ENCODE peak calls at places on chromosomes 6 and 20, in four cellular contexts. B is SK-N-SH, I is fibroblast of lung, K is DND-41. M is an unnamed sample.

GRCh38 chr20:17938889-17939619 is 29.5 kb downstream of the SNX5 start:
- DNase-seq in K (peak; percentile 75), I (peak; percentile 70), B (peak; percentile 80), M (peak; percentile 95)

GRCh38 chr6:131400054-131400781 is 172.8 kb upstream of the ARG1 start:
- DNase-seq in K (no peak), I (peak; percentile 83), B (no peak), M (no peak)

GRCh38 chr20:45964024-45964423 is 8.0 kb downstream of the ZNF335 start:
- DNase-seq in I (no peak), B (no peak), K (no peak), M (no peak)

GRCh38 chr6:139473239-139473701 is 98.8 kb upstream of the CITED2 start:
- DNase-seq in B (no peak), I (peak; percentile 16), K (no peak), M (peak; percentile 68)

GRCh38 chr6:28522594-28523557 is 2.8 kb upstream of the GPX5 start:
- DNase-seq in K (peak; percentile 49), I (no peak), B (no peak), M (peak; percentile 70)

GRCh38 chr6:121733216-121733615 is 297.8 kb downstream of the GJA1 start:
- DNase-seq in I (peak; percentile 34), B (no peak), K (no peak), M (no peak)

GRCh38 chr6:82045965-82046756 is 201.4 kb downstream of the IBTK start:
- DNase-seq in B (no peak), I (peak; percentile 78), K (no peak), M (no peak)

GRCh38 chr20:62165762-62166399 is 16.9 kb upstream of the MTG2 start:
- DNase-seq in B (no peak), I (peak; percentile 37), K (no peak), M (no peak)

GRCh38 chr20:58874469-58874868 is 22.0 kb downstream of the GNAS start:
- DNase-seq in B (no peak), I (no peak), K (no peak), M (no peak)

GRCh38 chr6:95576621-95577316 is 566 bp upstream of the MANEA start:
- DNase-seq in I (peak; percentile 41), K (no peak), B (no peak), M (no peak)

GRCh38 chr20:57089701-57090144 is 176.7 kb downstream of the BMP7 start:
- DNase-seq in B (peak; percentile 92), K (peak; percentile 76), I (peak; percentile 18), M (peak; percentile 96)

GRCh38 chr6:16697437-16698162 is 63.7 kb downstream of the ATXN1 start:
- DNase-seq in K (no peak), B (no peak), I (no peak), M (no peak)

GRCh38 chr20:20614391-20614790 is 98.1 kb downstream of the RALGAPA2 start:
- DNase-seq in B (no peak), K (no peak), I (no peak), M (no peak)

GRCh38 chr6:145891565-145891964 is 72.6 kb downstream of the SHPRH start:
- DNase-seq in I (peak; percentile 61), B (no peak), K (no peak), M (no peak)

GRCh38 chr20:24502184-24502583 is 32.8 kb downstream of the SYNDIG1 start:
- DNase-seq in B (peak; percentile 51), I (peak; percentile 19), K (no peak), M (no peak)

GRCh38 chr6:49979584-49979983 is 10.2 kb upstream of the DEFB113 start:
- DNase-seq in I (no peak), B (no peak), K (no peak), M (no peak)

GRCh38 chr20:35953411-35954199 is 697 bp downstream of the SCAND1 start:
- DNase-seq in B (peak; percentile 73), I (peak; percentile 45), K (peak; percentile 81), M (peak; percentile 77)

GRCh38 chr6:133995296-133995695 is 42.3 kb downstream of the TBPL1 start:
- DNase-seq in I (no peak), B (no peak), K (no peak), M (no peak)

GRCh38 chr20:49166534-49167449 is 21.3 kb downstream of the STAU1 start:
- DNase-seq in I (no peak), B (no peak), K (no peak), M (no peak)

GRCh38 chr20:19419420-19419819 is 207.0 kb downstream of the SLC24A3 start:
- DNase-seq in I (no peak), B (no peak), K (no peak), M (no peak)

GRCh38 chr6:71404145-71404966 is 115.7 kb downstream of the OGFRL1 start:
- DNase-seq in K (no peak), B (no peak), I (peak; percentile 64), M (no peak)

GRCh38 chr20:956330-956951 is 40.3 kb upstream of the ANGPT4 start:
- DNase-seq in K (peak; percentile 77), B (peak; percentile 87), I (peak; percentile 58), M (peak; percentile 95)

GRCh38 chr6:154410619-154411044 is 54.0 kb upstream of the IPCEF1 start:
- DNase-seq in K (no peak), B (no peak), I (peak; percentile 98), M (no peak)

GRCh38 chr6:135212935-135213334 is 31.8 kb downstream of the MYB start:
- DNase-seq in I (peak; percentile 18), B (no peak), K (no peak), M (no peak)

GRCh38 chr20:33826270-33826897 is 15.2 kb downstream of the CHMP4B start:
- DNase-seq in B (no peak), I (no peak), K (no peak), M (peak; percentile 77)

GRCh38 chr6:155177369-155177961 is 86.3 kb upstream of the CLDN20 start:
- DNase-seq in K (peak; percentile 36), I (peak; percentile 85), B (peak; percentile 45), M (peak; percentile 66)

GRCh38 chr6:88105741-88106340 is 58.2 kb downstream of the SPACA1 start:
- DNase-seq in B (no peak), K (no peak), I (no peak), M (no peak)

GRCh38 chr20:58709013-58709702 is 16.6 kb downstream of the NPEPL1 start:
- DNase-seq in K (no peak), B (peak; percentile 19), I (no peak), M (no peak)

GRCh38 chr6:16200231-16200941 is 38.0 kb upstream of the GMPR start:
- DNase-seq in I (no peak), B (no peak), K (no peak), M (no peak)

GRCh38 chr6:158834675-158835385 is 15.7 kb upstream of the EZR start:
- DNase-seq in B (no peak), K (no peak), I (no peak), M (no peak)

GRCh38 chr6:111150577-111150976 is 63.3 kb downstream of the SLC16A10 start:
- DNase-seq in K (no peak), I (no peak), B (no peak), M (no peak)

GRCh38 chr6:84220809-84221409 is 6.5 kb downstream of the CEP162 start:
- DNase-seq in B (peak; percentile 7), I (peak; percentile 61), K (no peak), M (no peak)

GRCh38 chr6:151101116-151101810 is 138.5 kb upstream of the AKAP12 start:
- DNase-seq in I (peak; percentile 51), B (no peak), K (no peak), M (no peak)

GRCh38 chr6:28980797-28981390 is 24.2 kb downstream of the ZNF311 start:
- DNase-seq in I (peak; percentile 78), K (peak; percentile 67), B (peak; percentile 86), M (peak; percentile 92)

GRCh38 chr20:19231359-19232035 is 19.1 kb downstream of the SLC24A3 start:
- DNase-seq in B (no peak), K (no peak), I (no peak), M (no peak)

GRCh38 chr20:43915209-43916072 is 789 bp downstream of the TOX2 start:
- DNase-seq in K (no peak), I (peak; percentile 29), B (peak; percentile 77), M (peak; percentile 85)

GRCh38 chr6:151230277-151230577 is 9.5 kb upstream of the AKAP12 start:
- DNase-seq in B (no peak), I (no peak), K (no peak), M (no peak)

DNA sequence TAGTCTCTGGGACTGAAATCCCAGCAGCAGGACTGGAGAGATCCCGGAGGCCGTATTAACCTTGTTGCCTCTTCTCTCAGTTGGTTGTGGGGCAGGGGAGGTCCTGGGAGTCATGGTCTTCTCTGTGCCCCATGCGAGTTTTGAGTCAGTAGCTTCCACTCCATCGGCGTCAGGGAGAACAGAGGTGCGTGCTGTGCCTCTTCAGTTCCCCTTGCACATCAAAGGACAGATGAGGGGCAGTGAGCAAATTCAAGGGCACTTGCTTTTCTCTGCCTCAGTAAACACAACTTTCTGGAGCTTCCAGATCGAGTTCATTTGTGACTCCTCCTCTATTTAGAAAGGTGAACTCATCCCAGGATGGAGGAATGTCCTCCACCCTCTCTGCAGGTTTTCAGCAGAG is 48.6 kb downstream of the MOCS1 start:
- DNase-seq in B (no peak), K (no peak), I (no peak), M (no peak)
- H3K9ac ChIP-seq in B (no peak overlapping the region), K (no peak overlapping the region), I (no peak overlapping the region), M (no peak overlapping the region)

GRCh38 chr20:22807646-22808045 is 223.3 kb upstream of the FOXA2 start:
- DNase-seq in I (no peak), K (no peak), B (peak; percentile 8), M (peak; percentile 24)

GRCh38 chr20:22810626-22811559 is 224.2 kb upstream of the SSTR4 start:
- DNase-seq in I (no peak), K (no peak), B (no peak), M (peak; percentile 36)

GRCh38 chr20:22808628-22809027 is 224.3 kb upstream of the FOXA2 start:
- DNase-seq in B (no peak), I (no peak), K (no peak), M (peak; percentile 17)

GRCh38 chr20:22807045-22807444 is 222.7 kb upstream of the FOXA2 start:
- DNase-seq in B (no peak), I (no peak), K (no peak), M (no peak)

GRCh38 chr20:22810030-22810429 is 225.1 kb upstream of the SSTR4 start:
- DNase-seq in K (no peak), B (no peak), I (no peak), M (peak; percentile 6)
- H3K9ac ChIP-seq in K (no peak overlapping the region), B (no peak overlapping the region), I (no peak overlapping the region), M (no peak overlapping the region)

DNA sequence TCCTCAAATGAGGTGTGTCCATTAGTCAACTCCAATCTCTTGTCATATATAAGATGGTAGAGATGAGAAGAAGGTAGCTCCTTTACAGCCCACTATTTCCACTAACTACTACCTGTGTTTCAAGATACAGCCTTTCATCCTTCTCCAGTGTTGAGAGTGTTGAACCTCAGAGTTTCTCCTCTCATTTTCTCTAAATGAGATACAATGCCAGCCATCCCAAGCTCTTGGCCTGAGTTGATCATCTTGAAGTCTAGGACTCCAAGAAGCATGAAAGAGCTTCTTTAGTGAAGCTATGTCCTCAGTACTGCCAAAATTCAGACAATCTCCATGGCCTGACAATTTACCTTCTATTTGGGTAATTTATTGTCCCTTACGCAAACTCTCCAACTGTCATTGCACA is 548 bp upstream of the HLA-DRA start:
- DNase-seq in K (no peak), B (no peak), I (no peak), M (no peak)
- H3K9ac ChIP-seq in K (no peak overlapping the region), B (no peak overlapping the region), I (no peak overlapping the region), M (no peak overlapping the region)

GRCh38 chr6:117480651-117481050 is 1.8 kb upstream of the DCBLD1 start:
- DNase-seq in K (no peak), I (no peak), B (no peak), M (no peak)

GRCh38 chr6:117481926-117482239 is 591 bp upstream of the DCBLD1 start:
- DNase-seq in I (no peak), B (no peak), K (no peak), M (no peak)

GRCh38 chr6:117482240-117483003 is at the start of gene DCBLD1:
- DNase-seq in B (peak; percentile 81), K (no peak), I (peak; percentile 75), M (peak; percentile 92)

GRCh38 chr6:117483004-117483644 is 650 bp downstream of the DCBLD1 start:
- DNase-seq in K (no peak), I (peak; percentile 51), B (peak; percentile 54), M (peak; percentile 85)

GRCh38 chr6:117481278-117481925 is 1.1 kb upstream of the DCBLD1 start:
- DNase-seq in I (no peak), K (no peak), B (no peak), M (peak; percentile 62)
- H3K9ac ChIP-seq in I (no peak overlapping the region), K (no peak overlapping the region), B (no peak overlapping the region), M (no peak overlapping the region)

M was measured in endodermal cell.